ENCODE peak calls at places on chromosomes 12 and 14, in seven cellular contexts. One of them, this sample, is unnamed.

GRCh38 chr12:41228066-41228820 is 40.1 kb downstream of the PDZRN4 start:
- DNase-seq in choroid plexus epithelial cell: no peak
- DNase-seq in ovary: no peak
- DNase-seq in AG04450: no peak
- DNase-seq in fibroblast of lung: no peak
- DNase-seq in cardiac fibroblast: no peak
- DNase-seq in A549: no peak
- DNase-seq in this sample: no peak

GRCh38 chr12:12724421-12725085 is 7.4 kb downstream of the CDKN1B start:
- DNase-seq in choroid plexus epithelial cell: peak; percentile 26
- DNase-seq in ovary: no peak
- DNase-seq in AG04450: no peak
- DNase-seq in fibroblast of lung: peak; percentile 7
- DNase-seq in cardiac fibroblast: no peak
- DNase-seq in A549: no peak
- DNase-seq in this sample: peak; percentile 76

GRCh38 chr12:107522692-107523477 is 162.7 kb upstream of the PWP1 start:
- DNase-seq in choroid plexus epithelial cell: no peak
- DNase-seq in ovary: no peak
- DNase-seq in AG04450: no peak
- DNase-seq in fibroblast of lung: no peak
- DNase-seq in cardiac fibroblast: no peak
- DNase-seq in A549: peak; percentile 40
- DNase-seq in this sample: no peak

GRCh38 chr12:27790179-27790578 is 10.1 kb upstream of the MANSC4 start:
- DNase-seq in choroid plexus epithelial cell: peak; percentile 21
- DNase-seq in ovary: no peak
- DNase-seq in AG04450: no peak
- DNase-seq in fibroblast of lung: no peak
- DNase-seq in cardiac fibroblast: no peak
- DNase-seq in A549: no peak
- DNase-seq in this sample: no peak

GRCh38 chr14:41299924-41300323 is 306.8 kb upstream of the LRFN5 start:
- DNase-seq in choroid plexus epithelial cell: no peak
- DNase-seq in ovary: no peak
- DNase-seq in AG04450: no peak
- DNase-seq in fibroblast of lung: no peak
- DNase-seq in cardiac fibroblast: no peak
- DNase-seq in A549: no peak
- DNase-seq in this sample: no peak

GRCh38 chr12:96063046-96063445 is 27.7 kb upstream of the LTA4H start:
- DNase-seq in choroid plexus epithelial cell: peak; percentile 47
- DNase-seq in ovary: no peak
- DNase-seq in AG04450: no peak
- DNase-seq in fibroblast of lung: peak; percentile 22
- DNase-seq in cardiac fibroblast: peak; percentile 55
- DNase-seq in A549: peak; percentile 44
- DNase-seq in this sample: peak; percentile 24

GRCh38 chr12:9782547-9783382 is 22.1 kb upstream of the CD69 start:
- DNase-seq in choroid plexus epithelial cell: no peak
- DNase-seq in ovary: no peak
- DNase-seq in AG04450: no peak
- DNase-seq in fibroblast of lung: no peak
- DNase-seq in cardiac fibroblast: no peak
- DNase-seq in A549: no peak
- DNase-seq in this sample: no peak

GRCh38 chr12:51118706-51119105 is 35.3 kb upstream of the CSRNP2 start:
- DNase-seq in choroid plexus epithelial cell: peak; percentile 13
- DNase-seq in ovary: no peak
- DNase-seq in AG04450: peak; percentile 27
- DNase-seq in fibroblast of lung: peak; percentile 97
- DNase-seq in cardiac fibroblast: no peak
- DNase-seq in A549: no peak
- DNase-seq in this sample: no peak

GRCh38 chr14:37550511-37550910 is 44.5 kb downstream of the FOXA1 start:
- DNase-seq in choroid plexus epithelial cell: peak; percentile 81
- DNase-seq in ovary: no peak
- DNase-seq in AG04450: peak; percentile 49
- DNase-seq in fibroblast of lung: peak; percentile 81
- DNase-seq in cardiac fibroblast: peak; percentile 6
- DNase-seq in A549: no peak
- DNase-seq in this sample: no peak

GRCh38 chr14:99454246-99454645 is 26.4 kb downstream of the SETD3 start:
- DNase-seq in choroid plexus epithelial cell: peak; percentile 30
- DNase-seq in ovary: no peak
- DNase-seq in AG04450: no peak
- DNase-seq in fibroblast of lung: peak; percentile 28
- DNase-seq in cardiac fibroblast: no peak
- DNase-seq in A549: no peak
- DNase-seq in this sample: no peak

GRCh38 chr12:127393896-127394295 is 873.1 kb upstream of the TMEM132C start:
- DNase-seq in choroid plexus epithelial cell: peak; percentile 43
- DNase-seq in ovary: no peak
- DNase-seq in AG04450: no peak
- DNase-seq in fibroblast of lung: peak; percentile 91
- DNase-seq in cardiac fibroblast: peak; percentile 3
- DNase-seq in A549: no peak
- DNase-seq in this sample: no peak

GRCh38 chr12:87953257-87953860 is 75.8 kb downstream of the C12orf50 start:
- DNase-seq in choroid plexus epithelial cell: peak; percentile 89
- DNase-seq in ovary: no peak
- DNase-seq in AG04450: peak; percentile 36
- DNase-seq in fibroblast of lung: peak; percentile 53
- DNase-seq in cardiac fibroblast: peak; percentile 64
- DNase-seq in A549: peak; percentile 72
- DNase-seq in this sample: peak; percentile 42

GRCh38 chr12:27975222-27976136 is 2.9 kb upstream of the PTHLH start:
- DNase-seq in choroid plexus epithelial cell: peak; percentile 72
- DNase-seq in ovary: no peak
- DNase-seq in AG04450: no peak
- DNase-seq in fibroblast of lung: peak; percentile 73
- DNase-seq in cardiac fibroblast: peak; percentile 69
- DNase-seq in A549: peak; percentile 68
- DNase-seq in this sample: no peak

GRCh38 chr14:77139540-77140342 is 1.9 kb downstream of the ZDHHC22 start:
- DNase-seq in choroid plexus epithelial cell: peak; percentile 27
- DNase-seq in ovary: no peak
- DNase-seq in AG04450: no peak
- DNase-seq in fibroblast of lung: no peak
- DNase-seq in cardiac fibroblast: no peak
- DNase-seq in A549: peak; percentile 59
- DNase-seq in this sample: no peak

GRCh38 chr12:92421701-92422100 is 276.1 kb upstream of the BTG1 start:
- DNase-seq in choroid plexus epithelial cell: peak; percentile 34
- DNase-seq in ovary: no peak
- DNase-seq in AG04450: no peak
- DNase-seq in fibroblast of lung: peak; percentile 52
- DNase-seq in cardiac fibroblast: peak; percentile 31
- DNase-seq in A549: peak; percentile 75
- DNase-seq in this sample: no peak

GRCh38 chr12:97602315-97602714 is 139.7 kb downstream of the RMST start:
- DNase-seq in choroid plexus epithelial cell: no peak
- DNase-seq in ovary: no peak
- DNase-seq in AG04450: no peak
- DNase-seq in fibroblast of lung: no peak
- DNase-seq in cardiac fibroblast: no peak
- DNase-seq in A549: no peak
- DNase-seq in this sample: peak; percentile 24

GRCh38 chr14:93332032-93332852 is 594 bp downstream of the BTBD7 start:
- DNase-seq in choroid plexus epithelial cell: peak; percentile 35
- DNase-seq in ovary: no peak
- DNase-seq in AG04450: no peak
- DNase-seq in fibroblast of lung: peak; percentile 63
- DNase-seq in cardiac fibroblast: peak; percentile 55
- DNase-seq in A549: peak; percentile 20
- DNase-seq in this sample: peak; percentile 46

GRCh38 chr12:25115677-25116076 is 79.3 kb downstream of the DNAI7 start:
- DNase-seq in choroid plexus epithelial cell: no peak
- DNase-seq in ovary: no peak
- DNase-seq in AG04450: no peak
- DNase-seq in fibroblast of lung: no peak
- DNase-seq in cardiac fibroblast: no peak
- DNase-seq in A549: no peak
- DNase-seq in this sample: no peak

GRCh38 chr14:77599894-77600293 is 16.5 kb downstream of the SPTLC2 start:
- DNase-seq in choroid plexus epithelial cell: no peak
- DNase-seq in ovary: no peak
- DNase-seq in AG04450: no peak
- DNase-seq in fibroblast of lung: peak; percentile 57
- DNase-seq in cardiac fibroblast: no peak
- DNase-seq in A549: no peak
- DNase-seq in this sample: no peak

GRCh38 chr12:77575376-77575775 is 255.3 kb upstream of the NAV3 start:
- DNase-seq in choroid plexus epithelial cell: no peak
- DNase-seq in ovary: no peak
- DNase-seq in AG04450: no peak
- DNase-seq in fibroblast of lung: no peak
- DNase-seq in cardiac fibroblast: no peak
- DNase-seq in A549: no peak
- DNase-seq in this sample: no peak

GRCh38 chr12:111363578-111363977 is 5.3 kb downstream of the PHETA1 start:
- DNase-seq in choroid plexus epithelial cell: peak; percentile 74
- DNase-seq in ovary: no peak
- DNase-seq in AG04450: peak; percentile 8
- DNase-seq in fibroblast of lung: peak; percentile 58
- DNase-seq in cardiac fibroblast: peak; percentile 67
- DNase-seq in A549: peak; percentile 39
- DNase-seq in this sample: no peak

GRCh38 chr12:13152281-13152680 is 44.2 kb upstream of the EMP1 start:
- DNase-seq in choroid plexus epithelial cell: no peak
- DNase-seq in ovary: no peak
- DNase-seq in AG04450: no peak
- DNase-seq in fibroblast of lung: no peak
- DNase-seq in cardiac fibroblast: no peak
- DNase-seq in A549: no peak
- DNase-seq in this sample: no peak

GRCh38 chr12:50390284-50390683 is 6.1 kb downstream of the FAM186A start:
- DNase-seq in choroid plexus epithelial cell: peak; percentile 91
- DNase-seq in ovary: no peak
- DNase-seq in AG04450: peak; percentile 61
- DNase-seq in fibroblast of lung: peak; percentile 96
- DNase-seq in cardiac fibroblast: peak; percentile 79
- DNase-seq in A549: peak; percentile 69
- DNase-seq in this sample: no peak

GRCh38 chr14:54627718-54628345 is 60.9 kb downstream of the SAMD4A start:
- DNase-seq in choroid plexus epithelial cell: peak; percentile 78
- DNase-seq in ovary: no peak
- DNase-seq in AG04450: no peak
- DNase-seq in fibroblast of lung: peak; percentile 72
- DNase-seq in cardiac fibroblast: peak; percentile 83
- DNase-seq in A549: no peak
- DNase-seq in this sample: peak; percentile 64
- H3K4me3 ChIP-seq in choroid plexus epithelial cell: peak overlapping the region; percentile 47
- H3K4me3 ChIP-seq in ovary: no peak overlapping the region
- H3K4me3 ChIP-seq in AG04450: peak overlapping the region; percentile 22
- H3K4me3 ChIP-seq in fibroblast of lung: peak overlapping the region; percentile 45
- H3K4me3 ChIP-seq in cardiac fibroblast: peak overlapping the region; percentile 22
- H3K4me3 ChIP-seq in A549: no peak overlapping the region
- H3K4me3 ChIP-seq in this sample: peak overlapping the region; percentile 47

GRCh38 chr14:36519431-36520321 is at the start of gene NKX2-1:
- DNase-seq in choroid plexus epithelial cell: no peak
- DNase-seq in ovary: no peak
- DNase-seq in AG04450: no peak
- DNase-seq in fibroblast of lung: peak; percentile 58
- DNase-seq in cardiac fibroblast: no peak
- DNase-seq in A549: peak; percentile 31
- DNase-seq in this sample: no peak

GRCh38 chr14:36518031-36518585 is 1.9 kb downstream of the NKX2-1 start:
- DNase-seq in choroid plexus epithelial cell: no peak
- DNase-seq in ovary: no peak
- DNase-seq in AG04450: no peak
- DNase-seq in fibroblast of lung: no peak
- DNase-seq in cardiac fibroblast: no peak
- DNase-seq in A549: no peak
- DNase-seq in this sample: no peak

GRCh38 chr14:36516719-36517241 is 3.3 kb downstream of the NKX2-1 start:
- DNase-seq in choroid plexus epithelial cell: no peak
- DNase-seq in ovary: no peak
- DNase-seq in AG04450: no peak
- DNase-seq in fibroblast of lung: no peak
- DNase-seq in cardiac fibroblast: no peak
- DNase-seq in A549: no peak
- DNase-seq in this sample: no peak

GRCh38 chr14:36517242-36518030 is 2.6 kb downstream of the NKX2-1 start:
- DNase-seq in choroid plexus epithelial cell: no peak
- DNase-seq in ovary: no peak
- DNase-seq in AG04450: no peak
- DNase-seq in fibroblast of lung: no peak
- DNase-seq in cardiac fibroblast: no peak
- DNase-seq in A549: no peak
- DNase-seq in this sample: no peak

GRCh38 chr14:36518586-36519430 is 1.2 kb downstream of the NKX2-1 start:
- DNase-seq in choroid plexus epithelial cell: no peak
- DNase-seq in ovary: no peak
- DNase-seq in AG04450: no peak
- DNase-seq in fibroblast of lung: no peak
- DNase-seq in cardiac fibroblast: no peak
- DNase-seq in A549: no peak
- DNase-seq in this sample: no peak
- H3K4me3 ChIP-seq in choroid plexus epithelial cell: no peak overlapping the region
- H3K4me3 ChIP-seq in ovary: no peak overlapping the region
- H3K4me3 ChIP-seq in AG04450: no peak overlapping the region
- H3K4me3 ChIP-seq in fibroblast of lung: no peak overlapping the region
- H3K4me3 ChIP-seq in cardiac fibroblast: no peak overlapping the region
- H3K4me3 ChIP-seq in A549: peak overlapping the region; percentile 54
- H3K4me3 ChIP-seq in this sample: no peak overlapping the region

GRCh38 chr12:71476513-71476912 is 36.9 kb downstream of the LGR5 start:
- DNase-seq in choroid plexus epithelial cell: peak; percentile 34
- DNase-seq in ovary: no peak
- DNase-seq in AG04450: peak; percentile 68
- DNase-seq in fibroblast of lung: peak; percentile 97
- DNase-seq in cardiac fibroblast: peak; percentile 78
- DNase-seq in A549: no peak
- DNase-seq in this sample: no peak
- H3K4me3 ChIP-seq in choroid plexus epithelial cell: no peak overlapping the region
- H3K4me3 ChIP-seq in ovary: no peak overlapping the region
- H3K4me3 ChIP-seq in AG04450: no peak overlapping the region
- H3K4me3 ChIP-seq in fibroblast of lung: no peak overlapping the region
- H3K4me3 ChIP-seq in cardiac fibroblast: no peak overlapping the region
- H3K4me3 ChIP-seq in A549: no peak overlapping the region
- H3K4me3 ChIP-seq in this sample: no peak overlapping the region

DNA sequence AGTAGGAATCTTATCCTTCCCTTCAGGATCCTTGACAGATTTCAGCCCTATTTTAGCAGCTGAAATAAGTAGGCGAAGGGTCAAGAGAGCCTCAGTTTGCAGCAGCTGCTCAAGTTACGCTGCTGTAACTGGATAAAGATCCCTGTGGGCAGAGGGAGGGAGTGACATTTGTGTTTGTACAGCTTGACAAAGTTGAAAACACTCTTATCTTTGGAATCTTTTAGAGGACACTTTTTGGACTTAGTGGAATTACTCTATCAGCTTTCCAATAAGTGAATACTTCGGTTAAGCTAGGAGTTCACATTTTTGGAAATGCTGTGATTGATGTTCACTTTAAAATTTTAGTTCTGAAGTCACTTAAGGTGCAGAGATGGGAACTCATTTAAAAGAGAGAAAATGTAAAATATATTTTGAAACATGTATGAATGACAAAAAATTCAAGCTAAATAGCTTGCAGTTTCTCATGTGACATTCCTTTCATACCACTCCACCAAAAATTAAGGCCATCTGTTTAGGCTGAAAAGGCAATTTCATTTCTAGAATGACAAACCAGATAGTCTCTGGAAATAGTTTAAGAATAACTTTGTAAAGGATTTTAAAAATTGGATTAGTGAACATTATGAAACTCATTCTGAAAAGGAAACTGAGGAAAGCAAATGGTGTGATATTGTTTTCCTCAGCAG is 55.2 kb downstream of the SLC38A4 start:
- DNase-seq in choroid plexus epithelial cell: peak; percentile 79
- DNase-seq in ovary: no peak
- DNase-seq in AG04450: no peak
- DNase-seq in fibroblast of lung: peak; percentile 53
- DNase-seq in cardiac fibroblast: peak; percentile 48
- DNase-seq in A549: no peak
- DNase-seq in this sample: no peak
- H3K4me3 ChIP-seq in choroid plexus epithelial cell: no peak overlapping the region
- H3K4me3 ChIP-seq in ovary: no peak overlapping the region
- H3K4me3 ChIP-seq in AG04450: no peak overlapping the region
- H3K4me3 ChIP-seq in fibroblast of lung: peak overlapping the region; percentile 19
- H3K4me3 ChIP-seq in cardiac fibroblast: no peak overlapping the region
- H3K4me3 ChIP-seq in A549: no peak overlapping the region
- H3K4me3 ChIP-seq in this sample: no peak overlapping the region

This sample was measured in MM.1S.